ENCODE peak calls at places on chromosomes 6 and 20, in four cellular contexts. U is HepG2, L is H1, H is GM12878. A is an unnamed sample.
A peak's percentile ranks its signal among the peaks of the same experiment; 100 is the strongest.

GRCh38 chr6:77092971-77093370 is 370.3 kb downstream of the HTR1B start:
- DNase-seq in U (no peak), L (no peak), H (no peak), A (no peak)

GRCh38 chr20:24994470-24995368 is 2.2 kb upstream of the APMAP start:
- DNase-seq in U (peak; percentile 85), L (peak; percentile 31), H (peak; percentile 45), A (peak; percentile 38)

GRCh38 chr6:147205690-147206600 is 1.7 kb downstream of the STXBP5 start:
- DNase-seq in U (peak; percentile 32), L (no peak), H (no peak), A (no peak)

GRCh38 chr6:1724616-1725015 is 114.9 kb downstream of the FOXC1 start:
- DNase-seq in U (no peak), L (no peak), H (no peak), A (no peak)

GRCh38 chr6:2632368-2632767 is 118.4 kb downstream of the MYLK4 start:
- DNase-seq in U (no peak), L (no peak), H (no peak), A (no peak)

GRCh38 chr6:48568856-48569255 is 457.9 kb upstream of the PTCHD4 start:
- DNase-seq in U (no peak), L (no peak), H (no peak), A (no peak)

GRCh38 chr20:37992802-37993538 is 40.3 kb downstream of the TTI1 start:
- DNase-seq in U (peak; percentile 55), L (no peak), H (no peak), A (no peak)

GRCh38 chr20:5020760-5021159 is 19.4 kb upstream of the SLC23A2 start:
- DNase-seq in U (no peak), L (no peak), H (no peak), A (no peak)

GRCh38 chr6:10418361-10418861 is 3.5 kb upstream of the TFAP2A start:
- DNase-seq in U (no peak), L (no peak), H (no peak), A (no peak)

GRCh38 chr6:137882225-137882961 is 15.3 kb downstream of the TNFAIP3 start:
- DNase-seq in U (no peak), L (no peak), H (no peak), A (no peak)

GRCh38 chr20:35619196-35620095 is 3.8 kb downstream of the SPAG4 start:
- DNase-seq in U (peak; percentile 94), L (peak; percentile 73), H (peak; percentile 45), A (peak; percentile 89)

GRCh38 chr6:35568967-35569606 is 56.4 kb upstream of the TULP1 start:
- DNase-seq in U (peak; percentile 16), L (no peak), H (no peak), A (no peak)

GRCh38 chr6:115663681-115664080 is 397.0 kb downstream of the FRK start:
- DNase-seq in U (no peak), L (no peak), H (no peak), A (no peak)

GRCh38 chr6:81820979-81821378 is 68.5 kb upstream of the TENT5A start:
- DNase-seq in U (no peak), L (no peak), H (peak; percentile 11), A (no peak)

GRCh38 chr20:8389381-8390368 is 257.6 kb downstream of the PLCB1 start:
- DNase-seq in U (peak; percentile 55), L (no peak), H (no peak), A (peak; percentile 15)
- TF ChIP-seq SUZ12 in U (no peak), L (no peak), H (no peak), A (no peak)

GRCh38 chr20:51899674-51900073 is 97.4 kb upstream of the SALL4 start:
- DNase-seq in U (peak; percentile 21), L (no peak), H (no peak), A (no peak)
- H3K4me3 ChIP-seq in U (no peak overlapping the region), L (no peak overlapping the region), H (no peak overlapping the region), A (no peak overlapping the region)

DNA sequence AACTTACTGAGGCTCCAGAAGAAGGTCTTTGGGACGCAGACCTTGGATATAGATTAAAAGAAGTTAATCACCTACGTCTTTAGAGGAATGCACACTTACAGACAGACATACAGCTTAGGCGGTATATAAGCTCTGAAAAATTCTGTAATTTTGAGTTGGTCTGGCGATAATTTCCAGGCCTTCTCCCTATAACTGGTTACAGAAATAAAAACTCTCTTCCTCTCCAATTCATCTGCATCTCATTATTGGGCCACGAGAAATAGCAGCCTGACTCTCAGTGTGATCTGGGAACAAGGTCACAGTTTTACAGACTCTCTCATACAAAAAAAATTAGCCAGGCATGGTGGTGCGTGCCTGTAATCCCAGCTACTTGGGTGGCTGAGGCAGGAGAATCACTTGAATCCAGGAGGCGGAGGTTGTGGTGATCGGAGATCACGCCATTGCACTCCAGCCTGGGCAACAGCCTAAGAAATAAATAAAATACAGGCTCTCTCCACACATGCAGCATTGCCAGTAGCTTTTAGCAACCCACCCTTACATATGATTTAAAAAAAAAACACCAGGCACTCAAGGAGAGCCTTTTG is 4.7 kb downstream of the ZBTB24 start:
- DNase-seq in U (no peak), L (no peak), H (no peak), A (no peak)
- H3K9ac ChIP-seq in U (no peak overlapping the region), L (no peak overlapping the region), H (peak overlapping the region; percentile 39), A (no peak overlapping the region)

DNA sequence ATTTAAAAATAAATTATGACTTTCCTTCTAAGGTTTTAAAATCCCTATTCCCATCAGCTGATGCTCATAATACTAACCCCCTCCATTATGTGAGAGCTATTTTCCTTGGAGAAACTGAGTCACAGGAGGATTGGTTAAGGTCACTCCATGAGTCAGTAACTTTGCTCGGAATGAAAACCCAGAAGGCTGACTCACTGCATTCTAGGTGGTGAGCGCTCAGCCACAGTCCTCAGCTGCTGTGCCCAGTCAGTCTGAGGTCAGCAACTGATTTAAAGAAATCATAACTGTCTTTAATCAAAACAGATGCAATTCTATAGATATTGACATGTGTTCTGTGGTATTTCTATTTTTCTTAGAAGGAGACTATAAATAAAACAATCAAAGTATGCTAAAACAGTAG is 359.2 kb downstream of the GJA1 start:
- DNase-seq in U (no peak), L (no peak), H (no peak), A (no peak)
- TF ChIP-seq SUZ12 in U (no peak), L (no peak), H (no peak), A (no peak)

A was measured in NT2/D1.